ENCODE peak calls at places on chromosomes 1 and 21, in six cellular contexts. W is tibial nerve, A is uterus, V is transverse colon, U is heart left ventricle, O is adrenal gland. Q is an unnamed sample.
A peak's percentile ranks its signal among the peaks of the same experiment; 100 is the strongest.

GRCh38 chr1:177811461-177811860 is 158.4 kb downstream of the SEC16B start:
- DNase-seq in O (no peak), U (no peak), A (no peak), V (no peak), W (no peak), Q (no peak)

GRCh38 chr1:151435174-151435573 is 24.1 kb downstream of the POGZ start:
- DNase-seq in W (no peak), U (no peak), V (no peak), A (no peak), O (no peak), Q (no peak)

GRCh38 chr1:168330285-168330684 is 49.6 kb downstream of the TBX19 start:
- DNase-seq in A (no peak), W (no peak), V (peak; percentile 16), O (no peak), U (no peak), Q (no peak)

GRCh38 chr1:180255538-180256352 is 25.7 kb downstream of the LHX4 start:
- DNase-seq in O (no peak), A (no peak), W (no peak), U (no peak), V (no peak), Q (no peak)

GRCh38 chr1:17330856-17331255 is 22.9 kb downstream of the PADI4 start:
- DNase-seq in A (no peak), V (no peak), W (no peak), U (no peak), O (no peak), Q (no peak)

GRCh38 chr1:164559342-164560070 is 522 bp downstream of the PBX1 start:
- DNase-seq in W (peak; percentile 18), A (peak; percentile 39), V (peak; percentile 28), U (peak; percentile 54), O (peak; percentile 48), Q (peak; percentile 36)

GRCh38 chr1:113912594-113913311 is 7.6 kb downstream of the DCLRE1B start:
- DNase-seq in A (peak; percentile 24), W (no peak), U (peak; percentile 61), V (no peak), O (peak; percentile 25), Q (peak; percentile 70)

GRCh38 chr1:206498685-206499084 is 8.6 kb upstream of the RASSF5 start:
- DNase-seq in A (no peak), U (peak; percentile 14), V (no peak), W (no peak), O (no peak), Q (no peak)

GRCh38 chr1:203995228-203995627 is 77.7 kb upstream of the SOX13 start:
- DNase-seq in V (no peak), W (no peak), A (no peak), U (no peak), O (peak; percentile 1), Q (no peak)

GRCh38 chr21:33993286-33994231 is 78.0 kb upstream of the ATP5PO start:
- DNase-seq in W (no peak), V (no peak), A (no peak), O (peak; percentile 17), U (no peak), Q (peak; percentile 36)

GRCh38 chr1:54577612-54578011 is 29.6 kb downstream of the ACOT11 start:
- DNase-seq in A (peak; percentile 30), W (peak; percentile 70), V (peak; percentile 72), O (peak; percentile 80), U (peak; percentile 87), Q (peak; percentile 63)

GRCh38 chr1:86649618-86650017 is 54.8 kb upstream of the SH3GLB1 start:
- DNase-seq in O (no peak), V (no peak), W (no peak), U (no peak), A (no peak), Q (no peak)

GRCh38 chr1:100851726-100852125 is 42.9 kb downstream of the EXTL2 start:
- DNase-seq in W (no peak), A (no peak), O (no peak), U (no peak), V (no peak), Q (no peak)

GRCh38 chr1:215083408-215083961 is 948 bp downstream of the KCNK2 start:
- DNase-seq in O (peak; percentile 53), V (no peak), W (peak; percentile 44), A (no peak), U (no peak), Q (peak; percentile 23)

GRCh38 chr1:237748192-237748591 is 142.5 kb downstream of the ZP4 start:
- DNase-seq in A (no peak), V (no peak), W (no peak), O (no peak), U (no peak), Q (no peak)

GRCh38 chr1:1359316-1359667 is 937 bp upstream of the MXRA8 start:
- DNase-seq in U (peak; percentile 36), W (peak; percentile 68), A (peak; percentile 44), V (no peak), O (no peak), Q (peak; percentile 64)

GRCh38 chr1:20321573-20321972 is 30.9 kb downstream of the VWA5B1 start:
- DNase-seq in U (no peak), O (no peak), V (no peak), A (no peak), W (no peak), Q (peak; percentile 66)

GRCh38 chr1:246961939-246962373 is 30.2 kb upstream of the AHCTF1 start:
- DNase-seq in W (peak; percentile 13), U (peak; percentile 36), A (no peak), V (peak; percentile 24), O (peak; percentile 49), Q (peak; percentile 15)

GRCh38 chr1:59730302-59730701 is 84.4 kb upstream of the HOOK1 start:
- DNase-seq in V (no peak), W (no peak), O (no peak), U (no peak), A (no peak), Q (no peak)

GRCh38 chr1:61139324-61140055 is 57.1 kb downstream of the NFIA start:
- DNase-seq in W (no peak), V (no peak), A (no peak), U (peak; percentile 24), O (peak; percentile 68), Q (no peak)

GRCh38 chr1:91827094-91828006 is 58.6 kb downstream of the TGFBR3 start:
- DNase-seq in W (no peak), U (peak; percentile 88), V (peak; percentile 80), A (no peak), O (no peak), Q (no peak)

GRCh38 chr1:207845109-207845508 is 65.8 kb downstream of the CD34 start:
- DNase-seq in W (no peak), U (no peak), V (no peak), O (peak; percentile 62), A (no peak), Q (peak; percentile 80)

GRCh38 chr1:90023691-90024090 is 28.8 kb downstream of the ZNF326 start:
- DNase-seq in A (no peak), W (no peak), O (no peak), V (no peak), U (no peak), Q (no peak)

GRCh38 chr1:109239580-109240068 is 9.7 kb upstream of the CELSR2 start:
- DNase-seq in W (no peak), V (no peak), O (peak; percentile 35), U (no peak), A (no peak), Q (peak; percentile 53)

DNA sequence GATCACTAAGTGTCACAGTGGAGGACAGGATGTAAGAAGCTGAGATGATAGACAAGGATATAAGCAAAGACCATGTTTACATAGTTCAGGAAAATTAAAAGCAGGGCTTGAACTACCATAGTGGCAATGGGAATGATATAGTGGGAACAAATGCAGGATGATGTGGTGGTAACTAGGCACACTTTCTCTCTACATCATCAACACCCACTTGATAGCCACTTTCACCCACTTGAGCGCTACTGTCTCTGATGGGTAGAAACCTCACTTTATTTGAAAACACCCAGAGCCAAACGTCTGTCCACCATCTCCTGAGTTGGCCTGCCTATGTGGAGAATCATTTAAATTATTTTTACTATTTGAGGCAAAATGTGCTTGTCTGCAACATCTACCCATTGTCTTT is 305.0 kb upstream of the ST6GALNAC5 start:
- DNase-seq in U (no peak), V (no peak), O (no peak), A (no peak), W (no peak), Q (no peak)
- TF ChIP-seq POLR2A in U (no peak), V (no peak), O (no peak), A (no peak), W (no peak), Q (no peak)

DNA sequence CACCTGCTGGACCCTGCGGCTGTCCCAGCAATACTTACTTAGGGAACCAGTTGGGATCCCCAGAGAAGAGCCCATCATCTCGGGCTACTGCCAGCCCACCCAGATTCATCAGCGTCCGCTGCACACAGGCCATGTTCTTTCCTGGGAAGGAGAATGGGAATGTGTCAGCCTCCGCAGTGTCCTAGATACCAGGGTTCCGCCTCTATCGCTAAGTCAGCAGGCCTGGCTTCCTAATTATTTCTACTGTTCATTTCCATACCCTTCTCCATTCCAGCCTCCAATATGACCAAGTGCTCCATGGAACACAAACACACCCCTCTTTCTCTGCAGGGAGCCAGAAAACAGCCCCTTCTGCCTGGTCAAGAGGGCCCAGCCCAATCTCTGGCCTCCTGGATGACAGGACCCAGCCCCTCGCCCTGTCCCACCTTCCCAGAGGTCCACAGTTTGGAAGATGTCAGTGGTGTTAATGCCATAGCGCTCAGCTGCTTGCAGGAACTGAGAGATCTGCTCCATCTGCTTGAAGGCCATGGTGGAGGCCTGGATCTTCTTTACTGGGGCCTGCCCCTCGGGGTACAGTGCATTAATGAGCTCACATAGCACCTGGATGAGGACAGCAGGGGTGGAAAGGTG is 6.0 kb downstream of the TAGLN2 start:
- DNase-seq in A (no peak), W (no peak), V (no peak), O (no peak), U (no peak), Q (no peak)
- H3K36me3 ChIP-seq in A (no peaks in the 10 kb centered on the region), W (peaks cover 58% of the 10 kb centered on the region), V (peaks cover 12% of the 10 kb centered on the region), O (no peaks in the 10 kb centered on the region), U (peaks cover 14% of the 10 kb centered on the region), Q (no peaks in the 10 kb centered on the region)

DNA sequence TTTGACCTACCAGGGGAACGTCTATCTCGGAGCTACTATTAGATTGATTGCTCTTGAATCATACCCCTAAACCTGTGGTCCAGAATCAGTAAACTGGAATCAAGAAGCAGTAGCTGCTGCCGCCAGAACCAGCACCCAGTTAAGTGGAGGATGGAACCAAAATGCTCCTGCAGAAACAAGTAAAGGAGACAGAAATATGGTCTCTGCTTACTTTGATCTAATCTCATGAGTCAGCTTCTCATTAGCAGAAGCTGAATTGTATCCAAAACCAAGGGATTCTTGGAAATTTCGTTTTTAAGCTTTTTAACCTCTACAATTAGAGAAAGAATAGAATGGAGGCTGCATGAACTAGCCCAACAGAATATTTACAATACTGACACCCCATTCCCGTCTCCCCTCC is 42.6 kb upstream of the PIGV start:
- DNase-seq in W (no peak), U (no peak), V (no peak), A (no peak), O (no peak), Q (no peak)
- H3K4me1 ChIP-seq in W (peaks cover 95% of the 10 kb centered on the region), U (peaks cover 51% of the 10 kb centered on the region), V (peaks cover 15% of the 10 kb centered on the region), A (no peaks in the 10 kb centered on the region), O (peaks cover 28% of the 10 kb centered on the region), Q (peaks cover 25% of the 10 kb centered on the region)

DNA sequence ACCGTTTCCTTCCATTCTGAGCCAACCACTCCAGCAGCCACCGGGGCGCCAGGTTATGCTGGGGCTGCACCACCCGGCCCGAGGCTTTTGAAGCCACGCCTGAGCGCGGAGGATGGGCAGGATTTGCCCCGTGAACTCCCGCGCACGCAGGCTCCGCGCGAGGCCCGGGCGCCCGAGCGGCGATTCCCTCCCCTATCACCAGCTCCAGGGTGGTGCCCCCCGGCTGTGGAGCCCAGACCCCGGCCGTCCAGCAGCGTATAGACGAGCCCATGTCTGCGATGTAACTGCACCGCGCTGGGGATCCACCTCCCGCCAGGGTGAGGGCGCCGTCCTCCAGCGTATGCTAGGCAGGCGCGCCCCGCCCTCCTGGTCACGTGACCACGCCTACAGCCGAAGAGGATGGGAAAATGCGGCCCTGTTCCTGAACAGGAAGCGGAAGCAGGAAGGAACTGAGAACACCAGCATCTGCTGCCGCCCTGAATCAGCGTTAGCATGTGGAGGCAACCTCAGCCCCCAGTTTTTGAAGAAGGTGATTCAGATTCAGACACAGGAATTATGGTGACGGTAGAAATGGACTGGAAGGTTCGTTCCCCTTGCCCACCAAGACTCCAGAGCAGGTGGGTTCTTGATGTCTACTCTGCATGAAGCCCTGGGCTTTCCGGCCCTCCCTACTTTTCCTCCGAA is 46.0 kb downstream of the VPS26C start:
- DNase-seq in U (peak; percentile 97), W (peak; percentile 96), A (peak; percentile 92), O (peak; percentile 93), V (peak; percentile 95), Q (peak; percentile 98)
- TF ChIP-seq POLR2A in U (peak; percentile 65), W (peak; percentile 66), A (peak; percentile 63), O (no peak), V (peak; percentile 54), Q (no peak)

Q was measured in testis.